ENCODE peak calls at places on chromosomes 16 and 17, in six cellular contexts. G is thoracic aorta, Z is spleen, S is HCT116, U is HL-60, O is astrocyte. P is an unnamed sample.
A peak's percentile ranks its signal among the peaks of the same experiment; 100 is the strongest.

GRCh38 chr17:10730956-10731879 is 1.4 kb upstream of the TMEM220 start:
- DNase-seq in G (no peak), Z (no peak), S (no peak), U (no peak), O (no peak), P (no peak)

GRCh38 chr17:3740611-3741073 is 16.9 kb downstream of the HASPIN start:
- DNase-seq in G (no peak), Z (no peak), S (no peak), U (peak; percentile 75), O (no peak), P (no peak)

GRCh38 chr17:55564077-55564476 is 52.8 kb upstream of the SMIM36 start:
- DNase-seq in G (no peak), Z (no peak), S (no peak), U (no peak), O (peak; percentile 47), P (no peak)

GRCh38 chr17:10380631-10381408 is 8.0 kb upstream of the MYH13 start:
- DNase-seq in G (no peak), Z (no peak), S (no peak), U (no peak), O (no peak), P (no peak)

GRCh38 chr17:34220776-34221390 is 34.2 kb upstream of the CCL2 start:
- DNase-seq in G (no peak), Z (no peak), S (no peak), U (peak; percentile 77), O (no peak), P (no peak)

GRCh38 chr16:24010440-24011089 is 174.8 kb downstream of the PRKCB start:
- DNase-seq in G (no peak), Z (peak; percentile 93), S (peak; percentile 55), U (peak; percentile 85), O (peak; percentile 30), P (peak; percentile 40)

GRCh38 chr16:67541391-67542263 is 13.0 kb downstream of the RIPOR1 start:
- DNase-seq in G (no peak), Z (no peak), S (no peak), U (no peak), O (no peak), P (peak; percentile 61)

GRCh38 chr17:68424861-68425260 is 32.4 kb downstream of the WIPI1 start:
- DNase-seq in G (no peak), Z (no peak), S (no peak), U (no peak), O (no peak), P (peak; percentile 12)

GRCh38 chr17:76360461-76360860 is 6.7 kb upstream of the PRPSAP1 start:
- DNase-seq in G (no peak), Z (no peak), S (no peak), U (no peak), O (no peak), P (no peak)

GRCh38 chr16:48961546-48961945 is 320.1 kb downstream of the CBLN1 start:
- DNase-seq in G (no peak), Z (no peak), S (no peak), U (no peak), O (peak; percentile 26), P (peak; percentile 67)
- H3K27ac ChIP-seq in G (no peak overlapping the region), Z (no peak overlapping the region), S (no peak overlapping the region), U (no peak overlapping the region), O (no peak overlapping the region), P (no peak overlapping the region)

GRCh38 chr16:17348826-17349225 is 121.9 kb downstream of the XYLT1 start:
- DNase-seq in G (no peak), Z (peak; percentile 62), S (no peak), U (no peak), O (no peak), P (no peak)
- TF ChIP-seq CTCF in G (no peak), Z (no peak), S (no peak), U (no peak), O (no peak), P (no peak)

GRCh38 chr17:50785126-50785525 is 17.8 kb upstream of the ANKRD40CL start:
- DNase-seq in G (no peak), Z (no peak), S (no peak), U (no peak), O (no peak), P (no peak)

GRCh38 chr17:50783193-50783660 is 15.9 kb upstream of the ANKRD40CL start:
- DNase-seq in G (peak; percentile 49), Z (peak; percentile 95), S (peak; percentile 92), U (peak; percentile 85), O (peak; percentile 66), P (peak; percentile 92)

GRCh38 chr17:50783905-50784304 is 16.6 kb upstream of the ANKRD40CL start:
- DNase-seq in G (no peak), Z (no peak), S (no peak), U (no peak), O (no peak), P (no peak)

GRCh38 chr17:50787106-50787505 is 19.8 kb upstream of the ANKRD40CL start:
- DNase-seq in G (no peak), Z (no peak), S (no peak), U (no peak), O (no peak), P (peak; percentile 67)

DNA sequence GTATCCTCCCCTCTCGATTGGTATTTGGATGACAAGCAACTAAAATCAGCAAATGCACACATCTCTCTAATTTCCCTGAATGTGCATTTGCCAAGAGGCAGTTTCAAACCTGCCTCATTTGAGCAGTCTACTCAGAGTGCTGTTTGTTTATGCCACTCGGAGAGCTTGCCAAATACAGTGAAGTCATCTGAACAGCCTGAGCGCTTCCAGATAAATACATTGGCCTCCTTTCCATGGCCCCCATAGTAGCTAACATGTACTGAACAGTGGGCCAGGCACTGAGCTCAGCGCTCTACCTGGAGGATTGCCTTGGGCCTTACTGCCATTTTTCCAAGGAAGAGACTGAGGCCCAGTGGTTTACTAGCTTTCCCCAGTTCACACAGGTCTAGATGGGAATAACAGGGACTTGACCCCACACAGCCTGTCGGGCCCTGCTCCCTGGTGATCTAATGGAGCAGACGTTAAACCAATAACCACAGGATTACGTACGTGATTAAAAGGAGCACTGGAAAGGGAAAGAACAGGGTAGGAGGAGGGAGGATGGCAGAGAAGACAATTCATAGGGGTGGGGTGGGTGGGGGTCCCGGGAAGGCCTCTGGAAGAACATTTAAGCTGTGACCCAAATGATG is 18.7 kb upstream of the ANKRD40CL start:
- DNase-seq in G (no peak), Z (no peak), S (no peak), U (no peak), O (peak; percentile 53), P (no peak)
- H3K27ac ChIP-seq in G (no peak overlapping the region), Z (no peak overlapping the region), S (no peak overlapping the region), U (no peak overlapping the region), O (no peak overlapping the region), P (peak overlapping the region; percentile 74)

DNA sequence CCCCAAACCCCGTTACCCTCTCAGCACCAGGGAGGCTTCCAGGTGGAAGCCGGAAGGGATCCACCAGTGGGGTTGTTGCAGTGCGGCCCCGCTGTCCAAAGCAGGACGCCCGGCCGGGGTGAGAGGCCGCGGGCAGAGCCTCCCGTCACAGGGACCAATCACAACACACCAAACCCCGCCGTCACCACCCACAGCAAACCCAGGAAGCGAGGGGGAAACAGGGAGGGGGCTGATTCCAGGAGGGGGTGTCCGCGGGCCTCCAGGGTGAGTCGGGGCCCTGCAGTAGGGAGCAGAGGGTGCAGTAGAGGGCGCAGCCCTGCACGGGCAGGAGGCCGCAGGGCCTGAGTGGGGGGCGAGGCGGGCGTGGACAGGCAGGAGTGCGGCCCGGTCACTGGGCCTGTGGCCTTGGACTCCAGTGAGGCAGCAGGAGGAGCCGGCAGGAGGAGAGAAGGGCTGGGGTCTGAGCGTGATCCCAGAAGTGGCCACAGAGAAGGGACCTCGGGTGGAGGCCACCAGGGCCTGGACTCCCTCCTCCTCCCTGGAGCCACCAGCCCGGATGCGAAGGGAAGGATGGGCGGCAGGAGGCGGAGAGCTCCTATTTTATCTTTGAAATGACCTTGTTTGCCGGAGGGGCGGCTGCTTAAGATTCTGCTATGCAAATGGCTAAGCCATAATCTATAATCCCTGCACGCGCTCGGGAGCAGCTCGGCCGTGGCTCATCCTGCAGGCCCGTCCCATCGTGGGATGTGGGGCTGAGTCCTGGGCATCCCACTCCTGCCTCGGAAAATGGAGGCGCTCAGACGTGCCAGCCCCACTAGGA is 41.5 kb downstream of the ZFPM1 start:
- DNase-seq in G (no peak), Z (no peak), S (no peak), U (no peak), O (no peak), P (no peak)
- TF ChIP-seq CTCF in G (no peak), Z (no peak), S (no peak), U (no peak), O (no peak), P (no peak)

DNA sequence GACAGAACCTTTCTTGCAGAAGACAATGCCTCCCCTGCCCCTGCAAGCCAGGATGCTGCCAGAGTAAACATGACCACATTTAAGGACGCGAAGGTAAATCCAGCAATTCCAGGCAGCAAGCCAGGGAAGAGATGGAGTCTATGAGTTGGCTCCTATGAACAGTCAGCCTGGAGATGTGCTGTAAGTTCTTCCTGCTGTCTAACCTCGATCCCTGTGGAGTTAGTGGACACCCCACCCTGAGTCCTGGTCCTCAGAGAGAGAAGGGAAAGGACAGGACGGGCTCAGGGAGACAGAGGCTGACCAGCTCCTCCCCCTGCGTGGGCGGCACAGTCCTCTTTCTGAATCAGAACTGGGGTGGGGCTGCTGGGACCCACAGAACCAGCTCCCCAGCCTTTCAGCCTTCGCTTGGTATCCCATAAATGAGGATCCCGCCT is 24.9 kb downstream of the CDC42EP4 start:
- DNase-seq in G (no peak), Z (no peak), S (no peak), U (no peak), O (peak; percentile 60), P (peak; percentile 64)
- H3K27ac ChIP-seq in G (peak overlapping the region; percentile 41), Z (no peak overlapping the region), S (no peak overlapping the region), U (no peak overlapping the region), O (no peak overlapping the region), P (peak overlapping the region; percentile 68)

GRCh38 chr16:4637501-4638166 is 13.0 kb downstream of the MGRN1 start:
- DNase-seq in G (no peak), Z (no peak), S (no peak), U (no peak), O (no peak), P (no peak)
- TF ChIP-seq CTCF in G (no peak), Z (no peak), S (no peak), U (no peak), O (no peak), P (no peak)

P was measured in RWPE1.